ENCODE peak calls at places on chromosomes 7 and 10, in seven cellular contexts. One of them, this sample, is unnamed.

GRCh38 chr7:48139461-48139860 is 31.8 kb upstream of the ABCA13 start:
- DNase-seq in A673: peak; percentile 47
- DNase-seq in Panc1: no peak
- DNase-seq in thoracic aorta: no peak
- DNase-seq in CD4-positive, CD25-positive, alpha-beta regulatory T cell: no peak
- DNase-seq in colonic mucosa: no peak
- DNase-seq in kidney: no peak
- DNase-seq in this sample: no peak

GRCh38 chr10:3222068-3222467 is 49.5 kb upstream of the PITRM1 start:
- DNase-seq in A673: peak; percentile 54
- DNase-seq in Panc1: no peak
- DNase-seq in thoracic aorta: no peak
- DNase-seq in CD4-positive, CD25-positive, alpha-beta regulatory T cell: no peak
- DNase-seq in colonic mucosa: no peak
- DNase-seq in kidney: no peak
- DNase-seq in this sample: no peak

GRCh38 chr7:27239780-27240731 is 2.5 kb upstream of the EVX1 start:
- DNase-seq in A673: no peak
- DNase-seq in Panc1: no peak
- DNase-seq in thoracic aorta: no peak
- DNase-seq in CD4-positive, CD25-positive, alpha-beta regulatory T cell: no peak
- DNase-seq in colonic mucosa: no peak
- DNase-seq in kidney: no peak
- DNase-seq in this sample: no peak

GRCh38 chr10:28845009-28845682 is 167.8 kb downstream of the BAMBI start:
- DNase-seq in A673: no peak
- DNase-seq in Panc1: no peak
- DNase-seq in thoracic aorta: no peak
- DNase-seq in CD4-positive, CD25-positive, alpha-beta regulatory T cell: no peak
- DNase-seq in colonic mucosa: no peak
- DNase-seq in kidney: no peak
- DNase-seq in this sample: no peak

GRCh38 chr10:104246981-104247380 is 7.7 kb upstream of the GSTO1 start:
- DNase-seq in A673: no peak
- DNase-seq in Panc1: no peak
- DNase-seq in thoracic aorta: no peak
- DNase-seq in CD4-positive, CD25-positive, alpha-beta regulatory T cell: no peak
- DNase-seq in colonic mucosa: no peak
- DNase-seq in kidney: no peak
- DNase-seq in this sample: no peak

GRCh38 chr7:112790651-112790973 is 419 bp upstream of the TMEM168 start:
- DNase-seq in A673: no peak
- DNase-seq in Panc1: no peak
- DNase-seq in thoracic aorta: no peak
- DNase-seq in CD4-positive, CD25-positive, alpha-beta regulatory T cell: no peak
- DNase-seq in colonic mucosa: no peak
- DNase-seq in kidney: no peak
- DNase-seq in this sample: no peak

GRCh38 chr10:92244796-92245195 is 46.1 kb downstream of the CPEB3 start:
- DNase-seq in A673: no peak
- DNase-seq in Panc1: no peak
- DNase-seq in thoracic aorta: no peak
- DNase-seq in CD4-positive, CD25-positive, alpha-beta regulatory T cell: no peak
- DNase-seq in colonic mucosa: no peak
- DNase-seq in kidney: no peak
- DNase-seq in this sample: no peak

GRCh38 chr7:91463330-91463729 is 199.1 kb downstream of the FZD1 start:
- DNase-seq in A673: no peak
- DNase-seq in Panc1: no peak
- DNase-seq in thoracic aorta: no peak
- DNase-seq in CD4-positive, CD25-positive, alpha-beta regulatory T cell: no peak
- DNase-seq in colonic mucosa: no peak
- DNase-seq in kidney: no peak
- DNase-seq in this sample: no peak

DNA sequence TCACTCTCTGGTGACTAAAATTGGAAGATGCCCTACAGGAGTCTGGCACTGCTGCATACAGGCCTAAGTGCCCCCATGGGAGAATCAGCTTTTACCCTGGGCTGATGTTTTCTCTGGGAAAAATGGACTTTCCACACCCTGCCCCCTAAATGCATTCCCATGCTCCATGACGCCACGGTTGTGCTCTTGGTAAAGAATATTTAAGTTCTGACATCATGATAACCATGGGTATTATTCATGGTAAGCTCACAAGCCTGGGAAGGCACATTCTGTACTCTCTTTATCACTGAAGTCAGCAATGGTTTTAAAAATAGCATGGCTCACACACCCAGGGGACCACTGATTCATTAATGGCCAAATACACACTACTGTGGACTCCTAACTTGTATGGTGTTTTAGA is 43.4 kb downstream of the HIPK2 start:
- DNase-seq in A673: peak; percentile 45
- DNase-seq in Panc1: peak; percentile 41
- DNase-seq in thoracic aorta: peak; percentile 80
- DNase-seq in CD4-positive, CD25-positive, alpha-beta regulatory T cell: no peak
- DNase-seq in colonic mucosa: no peak
- DNase-seq in kidney: no peak
- DNase-seq in this sample: no peak
- H3K4me3 ChIP-seq in A673: no peak overlapping the region
- H3K4me3 ChIP-seq in Panc1: no peak overlapping the region
- H3K4me3 ChIP-seq in thoracic aorta: no peak overlapping the region
- H3K4me3 ChIP-seq in CD4-positive, CD25-positive, alpha-beta regulatory T cell: no peak overlapping the region
- H3K4me3 ChIP-seq in colonic mucosa: no peak overlapping the region
- H3K4me3 ChIP-seq in kidney: no peak overlapping the region
- H3K4me3 ChIP-seq in this sample: no peak overlapping the region

GRCh38 chr10:71938211-71938610 is 26.0 kb upstream of the CHST3 start:
- DNase-seq in A673: no peak
- DNase-seq in Panc1: no peak
- DNase-seq in thoracic aorta: no peak
- DNase-seq in CD4-positive, CD25-positive, alpha-beta regulatory T cell: no peak
- DNase-seq in colonic mucosa: no peak
- DNase-seq in kidney: no peak
- DNase-seq in this sample: no peak
- H3K9me3 ChIP-seq in A673: no peaks in the 10 kb centered on the region
- H3K9me3 ChIP-seq in Panc1: peaks cover 4% of the 10 kb centered on the region
- H3K9me3 ChIP-seq in thoracic aorta: no peaks in the 10 kb centered on the region
- H3K9me3 ChIP-seq in CD4-positive, CD25-positive, alpha-beta regulatory T cell: peaks cover 2% of the 10 kb centered on the region
- H3K9me3 ChIP-seq in colonic mucosa: no peaks in the 10 kb centered on the region
- H3K9me3 ChIP-seq in kidney: no peaks in the 10 kb centered on the region
- H3K9me3 ChIP-seq in this sample: no peaks in the 10 kb centered on the region

GRCh38 chr10:26463986-26464385 is 25.8 kb downstream of the APBB1IP start:
- DNase-seq in A673: no peak
- DNase-seq in Panc1: no peak
- DNase-seq in thoracic aorta: no peak
- DNase-seq in CD4-positive, CD25-positive, alpha-beta regulatory T cell: no peak
- DNase-seq in colonic mucosa: no peak
- DNase-seq in kidney: no peak
- DNase-seq in this sample: no peak
- H3K4me1 ChIP-seq in A673: no peaks in the 10 kb centered on the region
- H3K4me1 ChIP-seq in Panc1: no peaks in the 10 kb centered on the region
- H3K4me1 ChIP-seq in thoracic aorta: no peaks in the 10 kb centered on the region
- H3K4me1 ChIP-seq in CD4-positive, CD25-positive, alpha-beta regulatory T cell: peaks cover 40% of the 10 kb centered on the region
- H3K4me1 ChIP-seq in colonic mucosa: no peaks in the 10 kb centered on the region
- H3K4me1 ChIP-seq in kidney: no peaks in the 10 kb centered on the region
- H3K4me1 ChIP-seq in this sample: no peaks in the 10 kb centered on the region

GRCh38 chr10:43201545-43202131 is 63.4 kb downstream of the CSGALNACT2 start:
- DNase-seq in A673: no peak
- DNase-seq in Panc1: no peak
- DNase-seq in thoracic aorta: no peak
- DNase-seq in CD4-positive, CD25-positive, alpha-beta regulatory T cell: no peak
- DNase-seq in colonic mucosa: peak; percentile 17
- DNase-seq in kidney: peak; percentile 53
- DNase-seq in this sample: no peak
- H3K4me3 ChIP-seq in A673: no peak overlapping the region
- H3K4me3 ChIP-seq in Panc1: peak overlapping the region; percentile 69
- H3K4me3 ChIP-seq in thoracic aorta: peak overlapping the region; percentile 69
- H3K4me3 ChIP-seq in CD4-positive, CD25-positive, alpha-beta regulatory T cell: peak overlapping the region; percentile 24
- H3K4me3 ChIP-seq in colonic mucosa: no peak overlapping the region
- H3K4me3 ChIP-seq in kidney: no peak overlapping the region
- H3K4me3 ChIP-seq in this sample: peak overlapping the region; percentile 52

GRCh38 chr10:21432266-21432665 is 93.2 kb downstream of the SKIDA1 start:
- DNase-seq in A673: no peak
- DNase-seq in Panc1: no peak
- DNase-seq in thoracic aorta: no peak
- DNase-seq in CD4-positive, CD25-positive, alpha-beta regulatory T cell: no peak
- DNase-seq in colonic mucosa: no peak
- DNase-seq in kidney: no peak
- DNase-seq in this sample: no peak

GRCh38 chr10:21441625-21442024 is 83.9 kb downstream of the SKIDA1 start:
- DNase-seq in A673: no peak
- DNase-seq in Panc1: no peak
- DNase-seq in thoracic aorta: no peak
- DNase-seq in CD4-positive, CD25-positive, alpha-beta regulatory T cell: no peak
- DNase-seq in colonic mucosa: no peak
- DNase-seq in kidney: no peak
- DNase-seq in this sample: no peak

DNA sequence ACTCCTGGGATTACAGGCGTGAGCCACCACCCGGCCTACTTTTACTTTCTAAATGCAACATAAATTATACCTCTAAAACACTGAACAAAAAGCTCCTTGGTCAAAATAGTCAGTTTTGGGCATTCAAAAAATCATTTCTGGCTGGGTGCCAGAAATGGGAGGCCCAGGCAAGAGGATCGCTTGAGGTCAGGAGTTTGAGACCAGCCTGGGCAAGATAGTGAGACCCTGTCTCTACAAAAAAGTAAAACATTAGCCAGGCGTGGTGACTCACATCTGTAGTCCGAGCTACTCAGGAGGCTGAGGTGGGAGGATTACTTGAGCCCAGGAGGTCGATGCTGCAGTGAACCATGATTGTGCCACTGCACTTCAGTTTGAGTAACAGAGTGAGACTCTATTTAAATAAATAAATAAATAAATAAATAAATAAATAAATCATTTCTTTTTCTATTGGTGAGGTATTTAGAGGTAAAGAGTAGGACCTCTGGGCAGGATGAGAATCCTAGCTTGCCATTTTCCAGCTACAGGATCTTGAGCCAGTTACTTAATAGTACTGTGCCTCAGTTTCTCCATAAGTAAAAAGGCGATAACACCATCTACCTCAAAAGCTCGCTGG is 87.6 kb downstream of the SKIDA1 start:
- DNase-seq in A673: no peak
- DNase-seq in Panc1: no peak
- DNase-seq in thoracic aorta: no peak
- DNase-seq in CD4-positive, CD25-positive, alpha-beta regulatory T cell: no peak
- DNase-seq in colonic mucosa: no peak
- DNase-seq in kidney: no peak
- DNase-seq in this sample: no peak
- H3K9me3 ChIP-seq in A673: no peaks in the 10 kb centered on the region
- H3K9me3 ChIP-seq in Panc1: no peaks in the 10 kb centered on the region
- H3K9me3 ChIP-seq in thoracic aorta: no peaks in the 10 kb centered on the region
- H3K9me3 ChIP-seq in CD4-positive, CD25-positive, alpha-beta regulatory T cell: no peaks in the 10 kb centered on the region
- H3K9me3 ChIP-seq in colonic mucosa: no peaks in the 10 kb centered on the region
- H3K9me3 ChIP-seq in kidney: no peaks in the 10 kb centered on the region
- H3K9me3 ChIP-seq in this sample: no peaks in the 10 kb centered on the region

DNA sequence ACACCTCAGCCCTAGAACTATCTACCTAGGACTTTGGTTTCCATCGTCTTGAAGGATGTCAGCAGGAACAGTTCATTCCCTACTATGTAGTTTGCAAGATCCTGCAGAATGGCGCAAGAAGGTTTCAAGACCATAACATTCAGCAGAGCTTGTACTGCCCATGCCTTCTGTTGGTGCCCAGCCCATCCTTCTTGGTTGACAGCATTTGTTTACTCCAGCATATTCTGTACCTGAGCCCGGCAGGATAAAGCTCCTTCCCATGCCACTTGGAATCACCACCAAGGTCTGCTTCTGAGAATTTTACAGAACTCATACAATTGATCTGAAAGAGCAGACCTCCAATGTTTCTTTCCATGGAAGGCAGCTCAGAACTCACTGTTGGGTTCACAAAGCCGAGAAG is 150.8 kb downstream of the ARID5B start:
- DNase-seq in A673: no peak
- DNase-seq in Panc1: no peak
- DNase-seq in thoracic aorta: no peak
- DNase-seq in CD4-positive, CD25-positive, alpha-beta regulatory T cell: no peak
- DNase-seq in colonic mucosa: no peak
- DNase-seq in kidney: no peak
- DNase-seq in this sample: no peak
- H3K4me1 ChIP-seq in A673: peaks cover 61% of the 10 kb centered on the region
- H3K4me1 ChIP-seq in Panc1: peaks cover 47% of the 10 kb centered on the region
- H3K4me1 ChIP-seq in thoracic aorta: peaks cover 64% of the 10 kb centered on the region
- H3K4me1 ChIP-seq in CD4-positive, CD25-positive, alpha-beta regulatory T cell: peaks cover 83% of the 10 kb centered on the region
- H3K4me1 ChIP-seq in colonic mucosa: peaks cover 4% of the 10 kb centered on the region
- H3K4me1 ChIP-seq in kidney: peaks cover 31% of the 10 kb centered on the region
- H3K4me1 ChIP-seq in this sample: peaks cover 85% of the 10 kb centered on the region

DNA sequence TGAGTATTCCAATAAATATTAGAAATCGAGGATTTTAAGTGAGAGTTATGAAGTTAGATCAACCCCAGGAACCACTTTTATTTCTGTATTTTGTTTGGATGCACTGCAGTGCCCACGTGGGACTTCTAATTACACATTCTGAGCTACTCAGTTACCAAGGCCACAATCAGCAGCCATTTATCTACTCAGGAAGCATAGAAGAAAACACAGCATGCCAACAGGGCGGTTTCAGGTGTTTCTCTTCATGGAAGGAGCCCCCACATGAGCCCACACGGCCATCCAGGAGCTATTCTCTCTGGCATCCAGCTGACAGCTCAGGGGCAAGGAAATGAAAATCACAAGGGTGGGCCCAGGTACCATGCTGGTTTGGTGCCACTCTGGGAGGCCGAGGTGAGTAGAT is 266.5 kb upstream of the MKLN1 start:
- DNase-seq in A673: no peak
- DNase-seq in Panc1: no peak
- DNase-seq in thoracic aorta: no peak
- DNase-seq in CD4-positive, CD25-positive, alpha-beta regulatory T cell: no peak
- DNase-seq in colonic mucosa: no peak
- DNase-seq in kidney: no peak
- DNase-seq in this sample: no peak
- H3K4me3 ChIP-seq in A673: no peak overlapping the region
- H3K4me3 ChIP-seq in Panc1: no peak overlapping the region
- H3K4me3 ChIP-seq in thoracic aorta: no peak overlapping the region
- H3K4me3 ChIP-seq in CD4-positive, CD25-positive, alpha-beta regulatory T cell: peak overlapping the region; percentile 29
- H3K4me3 ChIP-seq in colonic mucosa: no peak overlapping the region
- H3K4me3 ChIP-seq in kidney: no peak overlapping the region
- H3K4me3 ChIP-seq in this sample: no peak overlapping the region

DNA sequence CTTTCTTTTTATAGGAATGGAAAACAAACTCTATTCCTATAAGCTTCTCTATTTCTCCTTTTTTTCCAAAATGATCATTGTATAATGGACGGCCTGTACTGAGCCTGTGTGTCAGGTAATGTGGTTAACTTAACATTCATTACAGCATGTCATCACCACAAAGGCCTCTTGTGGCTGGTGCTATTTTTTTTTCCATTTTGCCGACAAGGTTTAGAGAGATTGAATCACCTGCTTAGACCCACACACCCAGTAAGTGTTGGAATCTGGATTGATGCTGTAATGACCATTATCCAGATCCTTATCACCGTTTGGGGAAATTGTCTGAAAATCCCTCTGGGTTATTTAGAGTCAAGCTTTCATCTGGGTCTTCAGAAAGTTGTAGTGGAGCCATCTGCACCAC is 18.5 kb downstream of the AKR1B15 start:
- DNase-seq in A673: no peak
- DNase-seq in Panc1: no peak
- DNase-seq in thoracic aorta: no peak
- DNase-seq in CD4-positive, CD25-positive, alpha-beta regulatory T cell: no peak
- DNase-seq in colonic mucosa: no peak
- DNase-seq in kidney: no peak
- DNase-seq in this sample: no peak
- H3K9me3 ChIP-seq in A673: no peaks in the 10 kb centered on the region
- H3K9me3 ChIP-seq in Panc1: no peaks in the 10 kb centered on the region
- H3K9me3 ChIP-seq in thoracic aorta: no peaks in the 10 kb centered on the region
- H3K9me3 ChIP-seq in CD4-positive, CD25-positive, alpha-beta regulatory T cell: no peaks in the 10 kb centered on the region
- H3K9me3 ChIP-seq in colonic mucosa: no peaks in the 10 kb centered on the region
- H3K9me3 ChIP-seq in kidney: no peaks in the 10 kb centered on the region
- H3K9me3 ChIP-seq in this sample: peaks cover 15% of the 10 kb centered on the region

This sample was measured in left lung.